ENCODE peak calls at places on chromosomes 13 and 19, in eight cellular contexts. F is tibial nerve, D is testis, M is H1, U is HCT116, O is Peyer's patch, S is IMR-90, G is adrenal gland. X is an unnamed sample.
A peak's percentile ranks its signal among the peaks of the same experiment; 100 is the strongest.

GRCh38 chr19:28522545-28522922 is 690.4 kb downstream of the UQCRFS1 start:
- DNase-seq in U (no peak), D (no peak), S (no peak), F (no peak), G (no peak), M (no peak), O (no peak), X (no peak)

GRCh38 chr13:73585236-73585635 is 526.4 kb downstream of the KLF5 start:
- DNase-seq in U (no peak), D (no peak), O (no peak), F (no peak), S (no peak), M (no peak), G (no peak), X (no peak)

GRCh38 chr19:37931941-37932655 is 25.1 kb downstream of the SIPA1L3 start:
- DNase-seq in D (peak; percentile 46), S (peak; percentile 78), O (peak; percentile 89), G (no peak), U (peak; percentile 65), F (no peak), M (peak; percentile 70), X (peak; percentile 92)

GRCh38 chr19:19474950-19475781 is 40.2 kb downstream of the TSSK6 start:
- DNase-seq in F (no peak), D (no peak), S (no peak), O (no peak), U (no peak), M (no peak), G (peak; percentile 82), X (no peak)

GRCh38 chr13:39864221-39864620 is 208.8 kb downstream of the COG6 start:
- DNase-seq in S (no peak), O (no peak), G (no peak), M (no peak), F (no peak), D (no peak), U (no peak), X (no peak)

GRCh38 chr19:46618670-46619231 is 6.1 kb downstream of the PTGIR start:
- DNase-seq in S (peak; percentile 37), O (no peak), D (no peak), M (no peak), G (peak; percentile 11), F (no peak), U (no peak), X (peak; percentile 81)

GRCh38 chr19:48551437-48552302 is at the start of gene SULT2B1:
- DNase-seq in F (no peak), O (peak; percentile 89), G (no peak), D (no peak), M (no peak), S (no peak), U (no peak), X (peak; percentile 54)

GRCh38 chr13:42574435-42575311 is 721 bp downstream of the TNFSF11 start:
- DNase-seq in O (peak; percentile 59), F (no peak), U (no peak), S (no peak), M (no peak), D (no peak), G (no peak), X (no peak)

GRCh38 chr19:4977299-4978174 is 8.6 kb downstream of the KDM4B start:
- DNase-seq in S (peak; percentile 95), M (no peak), F (no peak), G (peak; percentile 72), O (no peak), U (no peak), D (peak; percentile 42), X (no peak)

GRCh38 chr19:35207391-35207871 is 21.1 kb downstream of the FAM187B start:
- DNase-seq in D (no peak), O (no peak), G (no peak), M (no peak), S (no peak), F (no peak), U (no peak), X (no peak)

GRCh38 chr13:41398494-41399190 is 58.7 kb upstream of the RGCC start:
- DNase-seq in O (no peak), M (no peak), D (no peak), S (no peak), G (no peak), U (no peak), F (no peak), X (no peak)

GRCh38 chr13:107625648-107626047 is 589.7 kb downstream of the LIG4 start:
- DNase-seq in F (no peak), G (no peak), O (no peak), U (no peak), S (no peak), M (no peak), D (no peak), X (no peak)

GRCh38 chr19:38734426-38735256 is 9.6 kb downstream of the CAPN12 start:
- DNase-seq in D (no peak), G (peak; percentile 50), F (no peak), S (no peak), U (no peak), O (peak; percentile 81), M (no peak), X (no peak)

GRCh38 chr13:36910545-36910944 is 9.5 kb downstream of the SMAD9 start:
- DNase-seq in U (no peak), F (no peak), O (no peak), G (no peak), S (no peak), D (no peak), M (no peak), X (no peak)

GRCh38 chr13:32887617-32888016 is 128.6 kb upstream of the KL start:
- DNase-seq in D (no peak), O (no peak), M (no peak), G (no peak), S (no peak), F (no peak), U (no peak), X (no peak)

GRCh38 chr13:47232516-47232915 is 335.7 kb upstream of the HTR2A start:
- DNase-seq in G (no peak), U (no peak), F (no peak), M (no peak), D (no peak), O (no peak), S (no peak), X (no peak)

GRCh38 chr19:858868-859843 is at the start of gene CFD:
- DNase-seq in D (peak; percentile 58), U (no peak), S (no peak), M (no peak), O (peak; percentile 69), G (peak; percentile 59), F (peak; percentile 70), X (no peak)
- TF ChIP-seq POLR2A in D (no peak), U (no peak), S (no peak), M (no peak), O (peak; percentile 26), G (peak; percentile 45), F (no peak), X (peak; percentile 50)

GRCh38 chr13:110344320-110344719 is 37.2 kb downstream of the COL4A2 start:
- DNase-seq in O (no peak), F (no peak), D (no peak), G (no peak), M (no peak), S (no peak), U (no peak), X (no peak)

GRCh38 chr13:110340812-110341444 is 33.8 kb downstream of the COL4A2 start:
- DNase-seq in G (peak; percentile 80), S (peak; percentile 93), U (no peak), F (peak; percentile 34), D (peak; percentile 55), O (peak; percentile 81), M (no peak), X (peak; percentile 46)

GRCh38 chr13:110341445-110342247 is 34.6 kb downstream of the COL4A2 start:
- DNase-seq in S (peak; percentile 92), D (peak; percentile 26), F (no peak), G (peak; percentile 57), O (no peak), U (no peak), M (no peak), X (no peak)

GRCh38 chr13:110343241-110343865 is 36.3 kb downstream of the COL4A2 start:
- DNase-seq in G (no peak), S (no peak), D (no peak), M (no peak), O (no peak), U (peak; percentile 15), F (no peak), X (no peak)

GRCh38 chr13:110342474-110342873 is 35.4 kb downstream of the COL4A2 start:
- DNase-seq in G (no peak), M (no peak), O (no peak), S (no peak), F (no peak), D (no peak), U (no peak), X (no peak)
- H3K4me1 ChIP-seq in G (peaks cover 31% of the 10 kb centered on the region), M (peaks cover 20% of the 10 kb centered on the region), O (peaks cover 32% of the 10 kb centered on the region), S (peaks cover 49% of the 10 kb centered on the region), F (peaks cover 35% of the 10 kb centered on the region), D (peaks cover 32% of the 10 kb centered on the region), U (peaks cover 15% of the 10 kb centered on the region), X (peaks cover 19% of the 10 kb centered on the region)

GRCh38 chr19:1473056-1473400 is 6.0 kb downstream of the C19orf25 start:
- DNase-seq in G (no peak), U (no peak), D (no peak), M (no peak), F (no peak), O (no peak), S (no peak), X (no peak)

GRCh38 chr19:1472227-1473055 is 6.6 kb downstream of the C19orf25 start:
- DNase-seq in U (no peak), D (no peak), F (no peak), S (no peak), M (no peak), G (no peak), O (no peak), X (no peak)

GRCh38 chr19:1469936-1470863 is 8.8 kb downstream of the C19orf25 start:
- DNase-seq in O (peak; percentile 84), S (no peak), D (peak; percentile 74), M (no peak), G (no peak), F (no peak), U (peak; percentile 42), X (no peak)

GRCh38 chr19:1470864-1471513 is 8.0 kb downstream of the C19orf25 start:
- DNase-seq in O (no peak), F (no peak), D (no peak), U (no peak), S (no peak), M (no peak), G (no peak), X (no peak)

DNA sequence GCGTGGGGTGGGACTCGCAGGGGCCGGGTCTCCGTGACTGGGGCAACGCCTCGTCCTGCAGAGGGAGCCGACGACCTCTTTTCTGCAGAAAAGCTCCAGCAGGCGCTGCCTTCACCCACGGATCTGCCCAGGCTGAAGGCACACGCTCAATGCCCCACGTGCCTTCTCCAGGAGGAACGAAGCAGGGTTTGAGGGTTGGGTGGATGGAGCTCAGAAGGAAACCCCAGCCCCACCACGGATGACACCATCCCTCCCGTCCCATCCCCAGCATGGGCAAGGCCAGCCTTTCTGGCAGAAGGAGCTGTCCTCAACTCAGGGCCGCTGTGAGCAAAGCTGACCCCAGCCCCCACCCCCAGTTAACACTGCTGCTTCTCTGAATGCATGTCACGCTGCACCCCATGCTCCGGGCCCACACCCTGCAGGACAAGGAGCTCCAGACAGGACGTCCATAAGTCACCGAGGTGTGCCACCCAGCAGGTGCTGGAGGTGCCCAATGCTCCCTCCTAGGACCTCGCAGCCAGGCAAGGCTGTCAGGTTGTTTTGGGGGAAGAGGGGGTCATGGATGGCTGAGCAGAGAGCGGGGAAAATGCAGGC is 7.4 kb downstream of the C19orf25 start:
- DNase-seq in F (no peak), S (no peak), U (no peak), O (no peak), G (no peak), D (no peak), M (no peak), X (no peak)
- TF ChIP-seq POLR2A in F (no peak), S (no peak), U (no peak), O (no peak), G (no peak), D (no peak), M (no peak), X (no peak)

GRCh38 chr13:63651394-63651793 is 2235.7 kb upstream of the PCDH20 start:
- DNase-seq in S (no peak), G (no peak), U (no peak), M (no peak), D (no peak), F (no peak), O (no peak), X (no peak)
- H3K4me1 ChIP-seq in S (no peaks in the 10 kb centered on the region), G (no peaks in the 10 kb centered on the region), U (no peaks in the 10 kb centered on the region), M (peaks cover 3% of the 10 kb centered on the region), D (no peaks in the 10 kb centered on the region), F (no peaks in the 10 kb centered on the region), O (no peaks in the 10 kb centered on the region), X (no peaks in the 10 kb centered on the region)